ENCODE peak calls at places on chromosome 22, in eight cellular contexts. X, D, R, K, H, Y, S and L are unnamed samples.

GRCh38 chr22:36329217-36330078 is 58.3 kb downstream of the MYH9 start:
- DNase-seq in X (peak; percentile 100), D (peak; percentile 30), R (peak; percentile 43), K (peak; percentile 70), H (peak; percentile 78), Y (no peak), S (no peak), L (peak; percentile 64)

GRCh38 chr22:30841264-30841663 is 127.3 kb downstream of the MORC2 start:
- DNase-seq in X (peak; percentile 35), D (no peak), R (no peak), K (peak; percentile 22), H (no peak), Y (peak; percentile 12), S (no peak), L (no peak)

GRCh38 chr22:47201186-47201995 is 438.9 kb downstream of the TBC1D22A start:
- DNase-seq in X (no peak), D (no peak), R (no peak), K (no peak), H (no peak), Y (no peak), S (no peak), L (peak; percentile 97)

GRCh38 chr22:31144223-31144622 is 3.9 kb upstream of the PLA2G3 start:
- DNase-seq in X (peak; percentile 37), D (peak; percentile 52), R (no peak), K (no peak), H (peak; percentile 38), Y (no peak), S (no peak), L (no peak)

GRCh38 chr22:17373839-17374238 is 4.6 kb downstream of the CECR2 start:
- DNase-seq in X (no peak), D (no peak), R (no peak), K (no peak), H (no peak), Y (no peak), S (no peak), L (no peak)

GRCh38 chr22:40015346-40015976 is 20.7 kb downstream of the FAM83F start:
- DNase-seq in X (no peak), D (no peak), R (no peak), K (no peak), H (no peak), Y (no peak), S (no peak), L (no peak)

GRCh38 chr22:44287121-44287693 is 25.5 kb downstream of the SHISAL1 start:
- DNase-seq in X (no peak), D (no peak), R (no peak), K (no peak), H (no peak), Y (no peak), S (no peak), L (no peak)

GRCh38 chr22:38097058-38097457 is 13.1 kb upstream of the SLC16A8 start:
- DNase-seq in X (no peak), D (no peak), R (no peak), K (no peak), H (no peak), Y (no peak), S (no peak), L (peak; percentile 43)

GRCh38 chr22:20101638-20102037 is 14.3 kb upstream of the RANBP1 start:
- DNase-seq in X (no peak), D (no peak), R (no peak), K (no peak), H (no peak), Y (no peak), S (no peak), L (peak; percentile 50)

GRCh38 chr22:22171357-22172218 is 73.0 kb upstream of the VPREB1 start:
- DNase-seq in X (no peak), D (no peak), R (peak; percentile 31), K (no peak), H (peak; percentile 30), Y (no peak), S (no peak), L (no peak)

GRCh38 chr22:49517211-49517610 is 310.5 kb downstream of the BRD1 start:
- DNase-seq in X (no peak), D (no peak), R (no peak), K (no peak), H (no peak), Y (no peak), S (no peak), L (no peak)

GRCh38 chr22:40021401-40022000 is 26.7 kb downstream of the FAM83F start:
- DNase-seq in X (no peak), D (no peak), R (no peak), K (no peak), H (no peak), Y (no peak), S (no peak), L (no peak)

GRCh38 chr22:47278655-47279054 is 516.2 kb downstream of the TBC1D22A start:
- DNase-seq in X (no peak), D (no peak), R (no peak), K (no peak), H (no peak), Y (no peak), S (no peak), L (no peak)

GRCh38 chr22:19629720-19630419 is 84.4 kb upstream of the SEPTIN5 start:
- DNase-seq in X (peak; percentile 70), D (peak; percentile 69), R (peak; percentile 84), K (peak; percentile 57), H (peak; percentile 90), Y (peak; percentile 69), S (peak; percentile 94), L (peak; percentile 63)

GRCh38 chr22:46272196-46272595 is 4.4 kb downstream of the TTC38 start:
- DNase-seq in X (no peak), D (no peak), R (no peak), K (no peak), H (no peak), Y (no peak), S (no peak), L (no peak)

GRCh38 chr22:20428496-20429253 is 8.9 kb downstream of the SCARF2 start:
- DNase-seq in X (no peak), D (no peak), R (no peak), K (no peak), H (no peak), Y (no peak), S (no peak), L (peak; percentile 50)

GRCh38 chr22:19591568-19591967 is 67.4 kb upstream of the CLDN5 start:
- DNase-seq in X (no peak), D (no peak), R (no peak), K (no peak), H (no peak), Y (no peak), S (no peak), L (no peak)

GRCh38 chr22:36762687-36763260 is 13.1 kb downstream of the IFT27 start:
- DNase-seq in X (no peak), D (no peak), R (no peak), K (peak; percentile 84), H (peak; percentile 59), Y (no peak), S (no peak), L (no peak)

GRCh38 chr22:17786435-17787158 is 12.3 kb upstream of the BID start:
- DNase-seq in X (no peak), D (no peak), R (no peak), K (no peak), H (peak; percentile 68), Y (peak; percentile 74), S (no peak), L (no peak)

GRCh38 chr22:43276311-43276710 is 66.9 kb downstream of the SCUBE1 start:
- DNase-seq in X (no peak), D (no peak), R (no peak), K (no peak), H (no peak), Y (no peak), S (no peak), L (no peak)

GRCh38 chr22:23677701-23677995 is 13.2 kb upstream of the RGL4 start:
- DNase-seq in X (no peak), D (no peak), R (no peak), K (no peak), H (no peak), Y (no peak), S (no peak), L (no peak)